ENCODE peak calls at places on chromosomes 11 and 22, in five cellular contexts. F is sciatic nerve, X is NCI-H345, U is NCI-H2227 treated with DMSO at 0.1 percent for 48 hours, V is HS-27A. E is an unnamed sample.

GRCh38 chr11:112082729-112083128 is 3.8 kb downstream of the TIMM8B start:
- DNase-seq in F (no peak), X (no peak), V (no peak), U (no peak), E (no peak)

GRCh38 chr11:64859542-64860414 is 15.3 kb upstream of the CDC42BPG start:
- DNase-seq in X (no peak), V (no peak), U (no peak), F (no peak), E (no peak)

GRCh38 chr22:32531955-32532818 is 57.6 kb downstream of the FBXO7 start:
- DNase-seq in X (no peak), U (peak; percentile 14), V (peak; percentile 59), F (peak; percentile 92), E (no peak)

GRCh38 chr11:61091373-61092279 is 10.7 kb upstream of the CD5 start:
- DNase-seq in V (no peak), F (no peak), X (no peak), U (no peak), E (no peak)

GRCh38 chr11:91850533-91851305 is 373.9 kb upstream of the FAT3 start:
- DNase-seq in V (no peak), F (no peak), X (no peak), U (no peak), E (peak; percentile 61)

GRCh38 chr22:30313527-30314385 is 13.0 kb downstream of the TBC1D10A start:
- DNase-seq in F (no peak), U (no peak), X (no peak), V (no peak), E (no peak)

GRCh38 chr22:38204784-38205183 is 3.0 kb downstream of the MAFF start:
- DNase-seq in V (no peak), X (no peak), U (no peak), F (no peak), E (no peak)

GRCh38 chr11:64876835-64877341 is 1.5 kb downstream of the EHD1 start:
- DNase-seq in F (no peak), X (no peak), U (no peak), V (peak; percentile 87), E (peak; percentile 40)

GRCh38 chr22:45671783-45672563 is at the start of gene ATXN10:
- DNase-seq in U (peak; percentile 44), X (peak; percentile 76), V (no peak), F (peak; percentile 82), E (peak; percentile 73)

GRCh38 chr11:123450593-123450992 is 20.5 kb downstream of the GRAMD1B start:
- DNase-seq in X (no peak), F (no peak), U (no peak), V (no peak), E (no peak)

GRCh38 chr11:10414181-10414580 is 40.9 kb upstream of the AMPD3 start:
- DNase-seq in U (no peak), F (no peak), V (no peak), X (no peak), E (no peak)

GRCh38 chr11:95647355-95647754 is 142.2 kb downstream of the FAM76B start:
- DNase-seq in V (no peak), X (no peak), U (no peak), F (no peak), E (no peak)

GRCh38 chr11:94134651-94135512 is 6.2 kb downstream of the PANX1 start:
- DNase-seq in F (peak; percentile 73), U (no peak), X (no peak), V (no peak), E (peak; percentile 63)